ENCODE peak calls at places on chromosomes 5 and 9, in nine cellular contexts. Q is HuH-7.5, A is endothelial cell, S is NCI-H1105 treated with DMSO at 0.1 percent for 48 hours, C is NCI-H1436 treated with DMSO at 0.1 percent for 48 hours, E is RWPE2, X is mucosa of gallbladder, K is T47D, P is HFF-Myc. F is an unnamed sample.

GRCh38 chr9:93591706-93592388 is 15.5 kb downstream of the PHF2 start:
- DNase-seq in A (no peak), S (no peak), C (no peak), K (no peak), E (no peak), Q (no peak), P (no peak), X (no peak), F (no peak)

GRCh38 chr5:172731286-172732073 is 39.5 kb downstream of the DUSP1 start:
- DNase-seq in E (peak), X (peak), S (no peak), Q (peak), P (no peak), C (no peak), K (peak), A (no peak), F (no peak)

GRCh38 chr9:97689401-97689800 is 7.7 kb downstream of the XPA start:
- DNase-seq in C (no peak), E (no peak), S (no peak), A (no peak), K (no peak), X (no peak), P (no peak), Q (no peak), F (no peak)

GRCh38 chr5:173487296-173487695 is 129.2 kb downstream of the BOD1 start:
- DNase-seq in C (no peak), X (no peak), Q (no peak), S (no peak), A (no peak), K (no peak), P (no peak), E (no peak), F (no peak)

GRCh38 chr5:176859916-176860315 is 39.2 kb downstream of the HK3 start:
- DNase-seq in A (no peak), K (no peak), Q (no peak), S (no peak), C (no peak), P (no peak), X (no peak), E (no peak), F (no peak)

GRCh38 chr5:134242146-134242545 is 16.3 kb upstream of the PPP2CA start:
- DNase-seq in Q (no peak), P (no peak), C (no peak), K (no peak), S (no peak), A (no peak), X (peak), E (no peak), F (no peak)

GRCh38 chr9:91694081-91694870 is 255.8 kb downstream of the ROR2 start:
- DNase-seq in C (no peak), Q (no peak), A (no peak), X (no peak), P (no peak), K (no peak), E (no peak), S (no peak), F (no peak)

GRCh38 chr5:145780961-145781360 is 54.2 kb downstream of the PRELID2 start:
- DNase-seq in E (no peak), A (peak), Q (no peak), C (no peak), S (no peak), P (no peak), K (no peak), X (no peak), F (no peak)